ENCODE peak calls at places on chromosomes 7 and 10, in five cellular contexts. One of them, this sample, is unnamed.

GRCh38 chr10:82477776-82478175 is 602.8 kb downstream of the NRG3 start:
- DNase-seq in colonic mucosa: no peak
- DNase-seq in cardiac muscle cell: no peak
- DNase-seq in GM23338: no peak
- DNase-seq in AG20443: no peak
- DNase-seq in this sample: no peak

GRCh38 chr7:150413640-150414081 is 34.5 kb downstream of the ZNF775 start:
- DNase-seq in colonic mucosa: no peak
- DNase-seq in cardiac muscle cell: no peak
- DNase-seq in GM23338: no peak
- DNase-seq in AG20443: no peak
- DNase-seq in this sample: no peak

GRCh38 chr7:43698461-43699255 is 30.7 kb downstream of the COA1 start:
- DNase-seq in colonic mucosa: no peak
- DNase-seq in cardiac muscle cell: no peak
- DNase-seq in GM23338: no peak
- DNase-seq in AG20443: no peak
- DNase-seq in this sample: no peak

GRCh38 chr7:2575733-2576350 is 17.1 kb downstream of the IQCE start:
- DNase-seq in colonic mucosa: no peak
- DNase-seq in cardiac muscle cell: no peak
- DNase-seq in GM23338: no peak
- DNase-seq in AG20443: peak
- DNase-seq in this sample: no peak

GRCh38 chr10:110051487-110051886 is 43.7 kb downstream of the ADD3 start:
- DNase-seq in colonic mucosa: no peak
- DNase-seq in cardiac muscle cell: no peak
- DNase-seq in GM23338: no peak
- DNase-seq in AG20443: no peak
- DNase-seq in this sample: no peak

GRCh38 chr10:71333154-71333887 is 14.3 kb downstream of the SLC29A3 start:
- DNase-seq in colonic mucosa: no peak
- DNase-seq in cardiac muscle cell: no peak
- DNase-seq in GM23338: no peak
- DNase-seq in AG20443: no peak
- DNase-seq in this sample: no peak

GRCh38 chr10:89355373-89355772 is 22.5 kb upstream of the IFIT1B start:
- DNase-seq in colonic mucosa: no peak
- DNase-seq in cardiac muscle cell: no peak
- DNase-seq in GM23338: no peak
- DNase-seq in AG20443: no peak
- DNase-seq in this sample: no peak

GRCh38 chr7:141660259-141660658 is 41.7 kb downstream of the DENND11 start:
- DNase-seq in colonic mucosa: no peak
- DNase-seq in cardiac muscle cell: no peak
- DNase-seq in GM23338: no peak
- DNase-seq in AG20443: no peak
- DNase-seq in this sample: no peak

GRCh38 chr7:151592868-151593486 is 73.3 kb upstream of the RHEB start:
- DNase-seq in colonic mucosa: no peak
- DNase-seq in cardiac muscle cell: no peak
- DNase-seq in GM23338: no peak
- DNase-seq in AG20443: peak
- DNase-seq in this sample: no peak

GRCh38 chr7:133883591-133883990 is 243.5 kb upstream of the LRGUK start:
- DNase-seq in colonic mucosa: no peak
- DNase-seq in cardiac muscle cell: no peak
- DNase-seq in GM23338: no peak
- DNase-seq in AG20443: no peak
- DNase-seq in this sample: no peak

GRCh38 chr10:43689955-43690771 is 41.5 kb upstream of the ZNF32 start:
- DNase-seq in colonic mucosa: peak
- DNase-seq in cardiac muscle cell: peak
- DNase-seq in GM23338: peak
- DNase-seq in AG20443: peak
- DNase-seq in this sample: peak

GRCh38 chr10:28444031-28444430 is 88.9 kb upstream of the WAC start:
- DNase-seq in colonic mucosa: no peak
- DNase-seq in cardiac muscle cell: no peak
- DNase-seq in GM23338: peak
- DNase-seq in AG20443: no peak
- DNase-seq in this sample: no peak